ENCODE peak calls at places on chromosomes 16 and 17, in eight cellular contexts. F is SJSA1, P is cardiac fibroblast, G is IMR-90, A is stomach, T is RWPE2, H is fibroblast of lung, D is neural progenitor cell. M is an unnamed sample.
A peak's percentile ranks its signal among the peaks of the same experiment; 100 is the strongest.

GRCh38 chr16:60929-61878 is 7.6 kb downstream of the SNRNP25 start:
- DNase-seq in H (no peak), T (peak; percentile 64), G (no peak), D (no peak), F (peak; percentile 36), P (no peak), A (no peak), M (no peak)

GRCh38 chr16:53168744-53169143 is 114.0 kb downstream of the CHD9 start:
- DNase-seq in P (no peak), A (no peak), T (no peak), G (no peak), F (no peak), D (no peak), H (no peak), M (no peak)

GRCh38 chr17:438191-438590 is 85.6 kb upstream of the RPH3AL start:
- DNase-seq in T (no peak), D (no peak), A (no peak), P (no peak), H (no peak), F (no peak), G (no peak), M (no peak)

GRCh38 chr17:2377659-2378058 is 23.2 kb downstream of the MNT start:
- DNase-seq in F (no peak), P (no peak), H (no peak), A (no peak), T (no peak), G (no peak), D (no peak), M (no peak)

GRCh38 chr16:22757202-22757601 is 56.8 kb upstream of the HS3ST2 start:
- DNase-seq in P (no peak), D (no peak), F (no peak), A (no peak), G (no peak), T (no peak), H (no peak), M (no peak)

GRCh38 chr16:65909310-65910050 is 457.0 kb upstream of the CDH5 start:
- DNase-seq in F (no peak), P (peak; percentile 36), A (no peak), D (no peak), H (no peak), G (no peak), T (no peak), M (peak; percentile 85)

GRCh38 chr17:58307468-58308172 is 21.0 kb downstream of the TSPOAP1 start:
- DNase-seq in A (peak; percentile 13), P (no peak), H (no peak), D (no peak), F (peak; percentile 40), G (no peak), T (no peak), M (no peak)

GRCh38 chr16:67269766-67270165 is 9.6 kb upstream of the PLEKHG4 start:
- DNase-seq in D (no peak), F (no peak), P (peak; percentile 52), H (no peak), G (no peak), T (peak; percentile 44), A (no peak), M (no peak)

GRCh38 chr16:67936876-67937605 is 391 bp upstream of the PSMB10 start:
- DNase-seq in G (no peak), A (peak; percentile 78), H (no peak), D (no peak), T (peak; percentile 19), F (no peak), P (no peak), M (peak; percentile 82)

GRCh38 chr16:49350265-49351103 is 23.1 kb upstream of the C16orf78 start:
- DNase-seq in H (peak; percentile 47), T (no peak), G (peak; percentile 34), A (peak; percentile 65), F (peak; percentile 64), P (peak; percentile 54), D (peak; percentile 73), M (peak; percentile 28)

GRCh38 chr17:79913451-79913850 is 74.2 kb upstream of the CBX4 start:
- DNase-seq in G (no peak), P (no peak), F (no peak), T (no peak), A (no peak), D (no peak), H (no peak), M (no peak)

GRCh38 chr17:39639566-39640458 is 2.9 kb downstream of the STARD3 start:
- DNase-seq in G (no peak), A (no peak), F (no peak), T (no peak), D (no peak), H (no peak), P (no peak), M (no peak)

GRCh38 chr17:50396261-50397110 is 837 bp downstream of the LRRC59 start:
- DNase-seq in P (peak; percentile 73), G (peak; percentile 56), F (peak; percentile 66), D (no peak), H (peak; percentile 81), A (peak; percentile 83), T (no peak), M (no peak)
- H3K4me3 ChIP-seq in P (peak overlapping the region; percentile 99), G (peak overlapping the region; percentile 96), F (peak overlapping the region; percentile 79), D (peak overlapping the region; percentile 82), H (peak overlapping the region; percentile 100), A (peak overlapping the region; percentile 98), T (peak overlapping the region; percentile 93), M (peak overlapping the region; percentile 95)

GRCh38 chr17:76104140-76104895 is 731 bp upstream of the EXOC7 start:
- DNase-seq in A (no peak), P (no peak), T (no peak), D (no peak), F (no peak), G (no peak), H (no peak), M (no peak)
- H3K4me3 ChIP-seq in A (peak overlapping the region; percentile 91), P (peak overlapping the region; percentile 83), T (peak overlapping the region; percentile 73), D (peak overlapping the region; percentile 99), F (peak overlapping the region; percentile 60), G (peak overlapping the region; percentile 78), H (peak overlapping the region; percentile 63), M (peak overlapping the region; percentile 92)

GRCh38 chr17:35088911-35089845 is 25.7 kb upstream of the RFFL start:
- DNase-seq in D (peak; percentile 95), F (peak; percentile 78), H (peak; percentile 75), A (peak; percentile 94), G (peak; percentile 69), T (peak; percentile 76), P (peak; percentile 85), M (peak; percentile 60)

GRCh38 chr17:35088647-35088910 is 25.1 kb upstream of the RFFL start:
- DNase-seq in D (peak; percentile 41), G (no peak), T (no peak), H (no peak), P (no peak), F (no peak), A (peak; percentile 44), M (no peak)

GRCh38 chr17:35087731-35088646 is 24.5 kb upstream of the RFFL start:
- DNase-seq in H (peak; percentile 52), F (peak; percentile 56), G (peak; percentile 42), P (peak; percentile 55), A (peak; percentile 58), D (no peak), T (no peak), M (no peak)

GRCh38 chr17:35086931-35087573 is 23.5 kb upstream of the RFFL start:
- DNase-seq in H (no peak), A (no peak), F (no peak), P (no peak), G (no peak), T (no peak), D (no peak), M (no peak)

GRCh38 chr17:35089846-35090193 is 26.3 kb upstream of the RFFL start:
- DNase-seq in H (no peak), F (no peak), D (peak; percentile 27), T (no peak), A (no peak), P (peak; percentile 33), G (peak; percentile 34), M (peak; percentile 20)
- H3K4me3 ChIP-seq in H (no peak overlapping the region), F (peak overlapping the region; percentile 85), D (peak overlapping the region; percentile 100), T (peak overlapping the region; percentile 94), A (peak overlapping the region; percentile 92), P (no peak overlapping the region), G (no peak overlapping the region), M (peak overlapping the region; percentile 54)

DNA sequence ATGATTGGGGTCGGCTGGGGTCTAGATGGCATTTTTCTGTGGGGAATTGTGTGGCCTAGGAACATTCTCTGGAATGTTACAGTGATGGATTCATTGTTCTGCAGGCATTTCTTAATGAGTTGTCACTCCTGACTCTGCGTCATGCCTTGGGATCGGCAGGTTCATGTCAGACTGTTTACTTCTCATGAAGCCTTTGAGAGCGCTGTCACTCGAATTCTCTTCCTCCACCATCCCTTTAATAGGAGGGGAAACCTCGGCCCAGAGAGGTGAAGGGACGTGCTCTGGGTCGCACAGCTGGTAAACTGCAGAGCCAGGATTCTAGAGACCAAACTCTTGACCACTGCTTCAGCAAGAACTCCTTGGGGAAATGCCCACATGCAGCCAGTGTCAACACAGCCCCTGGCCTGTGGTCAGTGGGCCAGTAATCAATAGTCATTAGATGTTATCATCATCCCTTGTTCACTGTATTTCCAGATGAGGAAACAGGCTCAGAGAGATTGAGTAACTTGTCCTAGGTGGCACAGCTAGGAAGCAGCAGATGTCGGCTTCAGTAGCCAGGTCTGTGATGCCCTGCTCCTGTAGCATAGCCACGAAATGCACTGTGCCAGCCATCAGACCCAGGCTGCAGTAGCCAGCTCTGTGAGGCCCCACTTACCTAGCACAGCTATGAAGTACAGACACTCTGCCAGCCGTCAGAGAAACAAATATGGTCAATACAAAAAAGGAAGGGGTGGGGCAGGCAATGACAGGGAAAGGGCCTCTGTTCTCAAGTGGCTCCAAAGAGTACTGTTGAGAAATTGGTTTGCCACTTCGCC is 259.0 kb downstream of the CPPED1 start:
- DNase-seq in H (no peak), G (no peak), T (no peak), P (no peak), D (no peak), A (no peak), F (no peak), M (no peak)
- H3K4me3 ChIP-seq in H (no peak overlapping the region), G (no peak overlapping the region), T (no peak overlapping the region), P (no peak overlapping the region), D (no peak overlapping the region), A (no peak overlapping the region), F (no peak overlapping the region), M (no peak overlapping the region)

GRCh38 chr16:3695610-3696369 is 21.5 kb downstream of the TRAP1 start:
- DNase-seq in F (no peak), P (no peak), D (no peak), A (peak; percentile 63), T (no peak), H (no peak), G (no peak), M (no peak)
- H3K4me3 ChIP-seq in F (no peak overlapping the region), P (no peak overlapping the region), D (no peak overlapping the region), A (no peak overlapping the region), T (no peak overlapping the region), H (no peak overlapping the region), G (no peak overlapping the region), M (no peak overlapping the region)

GRCh38 chr17:50863931-50864330 is 2.2 kb downstream of the TOB1 start:
- DNase-seq in F (no peak), G (no peak), T (no peak), H (no peak), A (no peak), P (no peak), D (no peak), M (no peak)
- H3K4me3 ChIP-seq in F (no peak overlapping the region), G (no peak overlapping the region), T (peak overlapping the region; percentile 95), H (peak overlapping the region; percentile 96), A (peak overlapping the region; percentile 84), P (no peak overlapping the region), D (peak overlapping the region; percentile 94), M (no peak overlapping the region)

M was measured in Jurkat, Clone E6-1.